ENCODE peak calls at places on chromosomes 13 and 19, in nine cellular contexts. T, K, V, Y, X, J, U, M and O are unnamed samples.

GRCh38 chr13:94656766-94657165 is 55.1 kb downstream of the GPR180 start:
- DNase-seq in J (no peak), T (no peak), M (no peak), X (no peak), K (no peak), U (peak; percentile 62), Y (no peak), V (no peak), O (peak; percentile 78)

GRCh38 chr13:28819748-28820098 is 416 bp upstream of the MTUS2 start:
- DNase-seq in T (peak; percentile 37), Y (peak; percentile 18), M (peak; percentile 78), U (peak; percentile 52), X (peak; percentile 13), V (no peak), K (peak; percentile 25), J (peak; percentile 65), O (no peak)

GRCh38 chr13:98134901-98135300 is 8.0 kb upstream of the FARP1 start:
- DNase-seq in Y (no peak), T (no peak), U (no peak), X (no peak), J (no peak), V (no peak), K (no peak), M (no peak), O (no peak)

GRCh38 chr13:113882716-113883115 is 18.8 kb upstream of the GAS6 start:
- DNase-seq in J (no peak), Y (no peak), U (no peak), K (no peak), V (no peak), X (no peak), T (no peak), M (no peak), O (no peak)

GRCh38 chr13:94143624-94144350 is 335.7 kb downstream of the DCT start:
- DNase-seq in M (no peak), T (no peak), K (no peak), X (no peak), Y (no peak), V (no peak), J (no peak), U (no peak), O (no peak)

GRCh38 chr19:1753730-1754442 is 580 bp downstream of the ONECUT3 start:
- DNase-seq in J (no peak), T (no peak), Y (no peak), X (no peak), K (no peak), U (no peak), V (no peak), M (no peak), O (no peak)

GRCh38 chr13:113663934-113664333 is 3.1 kb upstream of the GRK1 start:
- DNase-seq in J (no peak), T (no peak), U (no peak), M (no peak), K (no peak), X (no peak), Y (no peak), V (no peak), O (no peak)

GRCh38 chr19:4360641-4361151 is 17.3 kb downstream of the MPND start:
- DNase-seq in Y (no peak), X (no peak), U (no peak), V (no peak), M (no peak), K (no peak), T (no peak), J (no peak), O (no peak)

GRCh38 chr19:56120371-56121179 is 520 bp downstream of the ZNF787 start:
- DNase-seq in K (peak; percentile 67), T (peak; percentile 77), J (peak; percentile 48), U (peak; percentile 88), X (peak; percentile 68), Y (peak; percentile 63), M (no peak), V (peak; percentile 68), O (no peak)

GRCh38 chr13:42000836-42001235 is 39.9 kb upstream of the VWA8 start:
- DNase-seq in Y (no peak), T (no peak), V (no peak), K (no peak), U (no peak), X (no peak), J (no peak), M (no peak), O (no peak)

GRCh38 chr13:24392972-24393371 is 83.6 kb downstream of the C1QTNF9 start:
- DNase-seq in V (no peak), J (no peak), T (no peak), U (no peak), K (no peak), X (no peak), M (no peak), Y (no peak), O (no peak)

GRCh38 chr19:44315883-44316282 is 11.1 kb upstream of the ZNF235 start:
- DNase-seq in V (no peak), M (no peak), X (no peak), K (no peak), Y (no peak), T (no peak), J (no peak), U (no peak), O (no peak)

GRCh38 chr13:26950968-26951367 is 190.4 kb upstream of the GPR12 start:
- DNase-seq in M (no peak), J (no peak), V (no peak), K (no peak), T (no peak), X (no peak), Y (no peak), U (no peak), O (no peak)

GRCh38 chr19:20558011-20558410 is 7.6 kb downstream of the ZNF737 start:
- DNase-seq in Y (no peak), M (no peak), J (no peak), T (peak; percentile 20), U (no peak), K (no peak), X (no peak), V (no peak), O (no peak)

GRCh38 chr19:39941151-39941550 is 6.7 kb upstream of the FCGBP start:
- DNase-seq in J (no peak), V (no peak), X (no peak), U (no peak), Y (no peak), K (no peak), T (no peak), M (no peak), O (no peak)

GRCh38 chr19:47651691-47652090 is 42.8 kb downstream of the BICRA start:
- DNase-seq in M (no peak), K (no peak), J (no peak), T (no peak), X (no peak), U (no peak), Y (no peak), V (no peak), O (no peak)

GRCh38 chr19:49553451-49554271 is 25.9 kb downstream of the RCN3 start:
- DNase-seq in K (no peak), M (no peak), Y (no peak), U (no peak), X (no peak), V (no peak), T (no peak), J (no peak), O (no peak)

GRCh38 chr13:73549717-73550116 is 490.9 kb downstream of the KLF5 start:
- DNase-seq in X (no peak), T (no peak), J (no peak), Y (no peak), U (no peak), K (no peak), V (no peak), M (no peak), O (no peak)

GRCh38 chr19:43625918-43626579 is 6.6 kb upstream of the ZNF428 start:
- DNase-seq in X (no peak), Y (no peak), U (peak; percentile 45), K (no peak), J (no peak), V (no peak), T (peak; percentile 21), M (no peak), O (no peak)

GRCh38 chr13:40375522-40376171 is 290.8 kb downstream of the FOXO1 start:
- DNase-seq in M (no peak), J (no peak), X (no peak), K (no peak), U (no peak), T (no peak), V (no peak), Y (no peak), O (no peak)

GRCh38 chr13:39777527-39778061 is 122.1 kb downstream of the COG6 start:
- DNase-seq in T (no peak), V (no peak), M (no peak), U (peak; percentile 51), Y (no peak), X (no peak), J (no peak), K (no peak), O (peak; percentile 83)

GRCh38 chr13:37608750-37609339 is 10.3 kb upstream of the POSTN start:
- DNase-seq in U (no peak), T (no peak), V (no peak), J (no peak), M (no peak), K (no peak), Y (no peak), X (no peak), O (no peak)

GRCh38 chr19:6639439-6639838 is 30.5 kb downstream of the TNFSF14 start:
- DNase-seq in J (no peak), M (no peak), X (no peak), T (no peak), K (no peak), Y (no peak), U (no peak), V (no peak), O (no peak)

GRCh38 chr13:97310809-97311436 is 88.8 kb downstream of the MBNL2 start:
- DNase-seq in T (no peak), U (no peak), J (no peak), M (no peak), K (no peak), X (no peak), Y (no peak), V (no peak), O (no peak)

GRCh38 chr13:20558982-20559381 is 8.0 kb upstream of the IFT88 start:
- DNase-seq in M (no peak), V (no peak), Y (no peak), J (no peak), X (no peak), U (no peak), K (no peak), T (no peak), O (no peak)

GRCh38 chr13:48769107-48769704 is 115.5 kb downstream of the CYSLTR2 start:
- DNase-seq in T (peak; percentile 78), J (peak; percentile 8), U (peak; percentile 49), M (peak; percentile 82), V (peak; percentile 62), Y (peak; percentile 23), K (peak; percentile 56), X (peak; percentile 72), O (peak; percentile 87)

GRCh38 chr19:754530-754929 is 3.6 kb downstream of the MISP start:
- DNase-seq in K (no peak), V (no peak), U (no peak), M (no peak), Y (no peak), X (no peak), T (no peak), J (no peak), O (no peak)

GRCh38 chr13:28470286-28470685 is 24.6 kb downstream of the FLT1 start:
- DNase-seq in U (no peak), Y (no peak), X (no peak), T (no peak), M (no peak), K (no peak), J (no peak), V (no peak), O (no peak)

GRCh38 chr13:72458701-72459100 is 268.7 kb downstream of the MZT1 start:
- DNase-seq in Y (no peak), J (no peak), M (no peak), X (no peak), T (no peak), V (no peak), K (no peak), U (no peak), O (no peak)

GRCh38 chr13:24636776-24637175 is 43.4 kb upstream of the ATP12A start:
- DNase-seq in Y (no peak), K (no peak), M (no peak), J (no peak), T (no peak), V (no peak), U (no peak), X (no peak), O (no peak)

GRCh38 chr13:112883241-112883945 is 85.6 kb upstream of the MCF2L start:
- DNase-seq in V (no peak), Y (no peak), K (no peak), U (no peak), M (no peak), X (no peak), T (no peak), J (no peak), O (no peak)